ENCODE peak calls at places on chromosome 13, in seven cellular contexts. N is Peyer's patch; U is CD8-positive, alpha-beta T cell; Q is cardiac muscle cell; X is gastrocnemius medialis; Z is tibial artery; B is body of pancreas. D is an unnamed sample. For H3K4me1 and H3K36me3, the result is how much of the 10 kb centered on the place peaks cover.

GRCh38 chr13:40063743-40064142 is 408.3 kb downstream of the COG6 start:
- DNase-seq in N (no peak), U (no peak), Q (no peak), X (no peak), Z (no peak), B (peak), D (no peak)

GRCh38 chr13:68261105-68261504 is 1031.0 kb upstream of the PCDH9 start:
- DNase-seq in N (no peak), U (no peak), Q (no peak), X (no peak), Z (no peak), B (no peak), D (peak)

GRCh38 chr13:45833663-45834062 is 17.9 kb downstream of the SIAH3 start:
- DNase-seq in N (no peak), U (no peak), Q (no peak), X (peak), Z (no peak), B (peak), D (no peak)

GRCh38 chr13:30107536-30108136 is 199.7 kb downstream of the KATNAL1 start:
- DNase-seq in N (no peak), U (no peak), Q (no peak), X (no peak), Z (no peak), B (no peak), D (no peak)

GRCh38 chr13:110287031-110287828 is 19.7 kb downstream of the COL4A1 start:
- DNase-seq in N (no peak), U (no peak), Q (peak), X (no peak), Z (no peak), B (no peak), D (no peak)

GRCh38 chr13:51230473-51231105 is 8.4 kb downstream of the FAM124A start:
- DNase-seq in N (no peak), U (no peak), Q (peak), X (no peak), Z (peak), B (peak), D (peak)

GRCh38 chr13:47798906-47799305 is 202.2 kb downstream of the SUCLA2 start:
- DNase-seq in N (no peak), U (no peak), Q (peak), X (no peak), Z (no peak), B (no peak), D (no peak)

GRCh38 chr13:33367931-33368330 is 82.4 kb upstream of the STARD13 start:
- DNase-seq in N (no peak), U (no peak), Q (no peak), X (no peak), Z (no peak), B (no peak), D (no peak)

GRCh38 chr13:30371649-30372265 is 50.5 kb upstream of the UBE2L5 start:
- DNase-seq in N (peak), U (peak), Q (no peak), X (no peak), Z (no peak), B (peak), D (no peak)

GRCh38 chr13:19958119-19959111 is at the start of gene ZMYM2:
- DNase-seq in N (peak), U (peak), Q (peak), X (peak), Z (peak), B (peak), D (peak)

GRCh38 chr13:49443327-49443688 is 556 bp downstream of the CAB39L start:
- DNase-seq in N (no peak), U (no peak), Q (peak), X (no peak), Z (no peak), B (no peak), D (no peak)

GRCh38 chr13:46520188-46520587 is 32.8 kb upstream of the LRCH1 start:
- DNase-seq in N (no peak), U (no peak), Q (no peak), X (no peak), Z (no peak), B (no peak), D (no peak)

GRCh38 chr13:39039033-39039432 is 777 bp downstream of the NHLRC3 start:
- DNase-seq in N (no peak), U (no peak), Q (no peak), X (no peak), Z (no peak), B (no peak), D (no peak)

GRCh38 chr13:51675385-51675784 is 91.1 kb downstream of the WDFY2 start:
- DNase-seq in N (no peak), U (no peak), Q (no peak), X (no peak), Z (no peak), B (no peak), D (no peak)

GRCh38 chr13:75329723-75330122 is 152.2 kb downstream of the TBC1D4 start:
- DNase-seq in N (no peak), U (no peak), Q (no peak), X (no peak), Z (no peak), B (no peak), D (no peak)
- H3K4me1 ChIP-seq in N (under half), U (under half), Q (under half), X (under half), Z (under half), B (under half), D (under half)

DNA sequence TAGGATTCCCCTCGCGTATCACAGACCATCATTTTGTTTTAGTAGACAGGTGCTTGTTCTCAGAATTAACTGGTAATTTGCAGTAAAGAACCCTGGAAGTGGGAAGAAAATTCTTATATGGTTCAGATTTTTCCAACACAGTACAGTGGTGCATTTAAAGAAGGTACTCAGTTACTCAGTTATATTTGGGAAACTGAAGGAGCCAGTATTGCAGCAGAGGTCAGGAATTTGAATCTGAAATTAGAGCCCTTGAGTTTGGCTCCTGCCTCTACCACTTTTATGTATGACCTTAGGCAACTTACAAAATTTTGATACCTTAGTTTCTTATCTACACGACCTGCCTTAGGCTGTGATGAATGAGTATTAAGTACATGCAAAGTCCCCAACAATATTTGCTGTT is 19.7 kb downstream of the METTL21C start:
- DNase-seq in N (no peak), U (no peak), Q (no peak), X (no peak), Z (no peak), B (no peak), D (no peak)
- H3K36me3 ChIP-seq in N (half or more), U (under half), Q (half or more), X (under half), Z (under half), B (under half), D (under half)

GRCh38 chr13:27534108-27534975 is 84.0 kb upstream of the MTIF3 start:
- DNase-seq in N (no peak), U (no peak), Q (no peak), X (no peak), Z (no peak), B (no peak), D (no peak)
- TF ChIP-seq CTCF in N (no peak), U (no peak), Q (no peak), X (no peak), Z (no peak), B (no peak), D (no peak)

GRCh38 chr13:113208424-113209335 is at the start of gene PCID2:
- DNase-seq in N (peak), U (peak), Q (peak), X (peak), Z (peak), B (peak), D (peak)
- H3K4me1 ChIP-seq in N (under half), U (half or more), Q (under half), X (half or more), Z (under half), B (half or more), D (under half)

GRCh38 chr13:99528547-99528946 is 27.3 kb downstream of the TM9SF2 start:
- DNase-seq in N (no peak), U (no peak), Q (peak), X (no peak), Z (no peak), B (no peak), D (no peak)
- H3K36me3 ChIP-seq in N (half or more), U (under half), Q (under half), X (under half), Z (under half), B (under half), D (under half)

DNA sequence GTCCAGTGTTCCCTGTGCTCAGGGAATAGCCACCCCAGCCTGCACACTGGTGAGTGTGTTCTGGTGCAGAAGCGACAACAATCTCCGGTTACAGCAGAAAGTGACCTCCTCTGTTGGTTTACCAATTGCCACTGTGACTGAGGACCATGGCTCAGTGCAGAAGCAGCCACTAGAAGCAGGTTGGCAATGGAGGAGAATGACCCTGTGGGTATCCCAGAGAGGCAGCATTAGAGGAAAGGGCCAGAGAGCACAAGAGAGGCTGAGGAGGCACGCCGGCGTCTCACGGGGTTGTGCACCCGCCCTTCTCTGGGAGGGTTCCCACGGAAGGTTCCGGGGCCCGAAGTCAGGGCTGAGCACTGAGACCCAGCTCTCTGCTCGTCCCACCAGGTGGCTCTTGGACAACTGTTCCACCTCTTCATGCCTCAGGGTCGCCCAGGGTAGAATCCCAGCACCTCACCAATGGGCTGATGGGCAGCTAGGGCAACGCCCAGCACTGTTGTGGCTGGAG is 14.0 kb downstream of the PROZ start:
- DNase-seq in N (no peak), U (no peak), Q (no peak), X (no peak), Z (no peak), B (no peak), D (no peak)
- TF ChIP-seq CTCF in N (no peak), U (no peak), Q (no peak), X (no peak), Z (no peak), B (no peak), D (no peak)

GRCh38 chr13:98563071-98563470 is 13.8 kb downstream of the STK24 start:
- DNase-seq in N (peak), U (no peak), Q (no peak), X (no peak), Z (no peak), B (no peak), D (no peak)

GRCh38 chr13:98564204-98564603 is 12.7 kb downstream of the STK24 start:
- DNase-seq in N (no peak), U (no peak), Q (no peak), X (no peak), Z (no peak), B (no peak), D (no peak)

GRCh38 chr13:98565726-98566577 is 11.0 kb downstream of the STK24 start:
- DNase-seq in N (no peak), U (no peak), Q (no peak), X (peak), Z (no peak), B (no peak), D (no peak)

GRCh38 chr13:98570929-98571372 is 6.0 kb downstream of the STK24 start:
- DNase-seq in N (peak), U (no peak), Q (no peak), X (peak), Z (no peak), B (no peak), D (peak)

DNA sequence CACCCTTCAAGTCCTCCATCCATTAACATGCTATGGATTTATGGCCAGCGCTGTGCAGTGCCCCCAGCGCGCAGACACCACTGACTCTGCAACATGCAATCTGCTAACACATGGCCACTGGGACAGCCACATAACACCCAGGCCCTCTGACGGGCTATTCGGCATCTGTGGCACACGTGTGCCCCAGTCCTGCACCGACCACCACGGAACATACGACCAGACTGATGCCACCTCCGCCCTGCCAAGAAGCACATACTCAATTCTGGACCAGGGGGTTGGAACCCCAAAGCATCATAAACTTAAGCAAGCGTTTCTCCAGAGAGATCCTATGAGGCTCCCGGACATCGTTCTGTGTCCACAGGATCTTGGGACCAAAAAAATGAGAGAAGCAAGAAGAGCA is 9.8 kb downstream of the STK24 start:
- DNase-seq in N (no peak), U (no peak), Q (no peak), X (no peak), Z (no peak), B (no peak), D (no peak)
- H3K4me1 ChIP-seq in N (under half), U (half or more), Q (under half), X (half or more), Z (under half), B (half or more), D (half or more)

GRCh38 chr13:105587786-105588185 is 947.7 kb downstream of the EFNB2 start:
- DNase-seq in N (no peak), U (no peak), Q (no peak), X (no peak), Z (no peak), B (no peak), D (no peak)

GRCh38 chr13:105591308-105591707 is 944.2 kb downstream of the EFNB2 start:
- DNase-seq in N (no peak), U (no peak), Q (no peak), X (no peak), Z (no peak), B (no peak), D (no peak)
- H3K36me3 ChIP-seq in N (under half), U (under half), Q (under half), X (under half), Z (under half), B (under half), D (under half)

GRCh38 chr13:108368240-108368898 is 98.9 kb downstream of the TNFSF13B start:
- DNase-seq in N (no peak), U (no peak), Q (no peak), X (no peak), Z (no peak), B (no peak), D (no peak)
- TF ChIP-seq CTCF in N (no peak), U (no peak), Q (no peak), X (no peak), Z (no peak), B (no peak), D (no peak)

D was measured in testis.